ENCODE peak calls at places on chromosomes 1 and 21, in five cellular contexts. K, D, G, I and N are unnamed samples.

GRCh38 chr1:50368179-50369007 is 54.9 kb downstream of the DMRTA2 start:
- DNase-seq in I (peak; percentile 35), D (peak; percentile 80), G (peak; percentile 32), K (no peak), N (peak; percentile 86)

GRCh38 chr21:14594967-14595366 is 48.9 kb upstream of the SAMSN1 start:
- DNase-seq in K (no peak), D (no peak), G (no peak), I (no peak), N (no peak)

GRCh38 chr1:50983403-50983802 is 13.4 kb downstream of the CDKN2C start:
- DNase-seq in D (no peak), I (no peak), G (no peak), K (no peak), N (no peak)

GRCh38 chr1:227770812-227771211 is 35.6 kb downstream of the SNAP47 start:
- DNase-seq in I (no peak), K (no peak), D (no peak), G (no peak), N (no peak)

GRCh38 chr1:214331827-214332423 is 51.0 kb downstream of the SMYD2 start:
- DNase-seq in K (no peak), I (peak; percentile 30), D (peak; percentile 72), G (peak; percentile 77), N (peak; percentile 79)

GRCh38 chr1:233448290-233448689 is 120.8 kb downstream of the MAP3K21 start:
- DNase-seq in K (no peak), I (no peak), D (peak; percentile 67), G (no peak), N (no peak)

GRCh38 chr1:179824265-179824664 is 53.3 kb downstream of the TOR1AIP2 start:
- DNase-seq in I (no peak), D (no peak), K (peak; percentile 52), G (no peak), N (no peak)

GRCh38 chr1:59892836-59893811 is 33.4 kb downstream of the CYP2J2 start:
- DNase-seq in D (no peak), K (no peak), I (no peak), G (no peak), N (peak; percentile 14)

GRCh38 chr1:119516680-119517079 is 9.7 kb downstream of the HSD3B1 start:
- DNase-seq in D (no peak), G (peak; percentile 2), K (no peak), I (no peak), N (peak; percentile 75)

GRCh38 chr1:34982820-34983376 is 2.2 kb downstream of the TMEM35B start:
- DNase-seq in G (no peak), D (no peak), I (no peak), K (no peak), N (no peak)

GRCh38 chr1:29630756-29631155 is 394.4 kb downstream of the PTPRU start:
- DNase-seq in D (no peak), G (no peak), I (no peak), K (no peak), N (no peak)

GRCh38 chr1:112540395-112540794 is 31.6 kb downstream of the WNT2B start:
- DNase-seq in D (no peak), K (no peak), G (no peak), I (no peak), N (no peak)

GRCh38 chr1:247079141-247079874 is 697 bp upstream of the ZNF670 start:
- DNase-seq in G (no peak), D (no peak), I (no peak), K (no peak), N (peak; percentile 47)

GRCh38 chr1:201444792-201445191 is 23.3 kb upstream of the TNNI1 start:
- DNase-seq in K (no peak), G (no peak), I (no peak), D (no peak), N (no peak)

GRCh38 chr1:18336811-18337210 is 143.9 kb upstream of the KLHDC7A start:
- DNase-seq in G (no peak), D (no peak), K (no peak), I (no peak), N (no peak)

GRCh38 chr1:159248311-159248710 is 43.6 kb downstream of the ACKR1 start:
- DNase-seq in D (no peak), G (no peak), K (no peak), I (no peak), N (no peak)

GRCh38 chr1:233255145-233255544 is 40.4 kb downstream of the PCNX2 start:
- DNase-seq in I (no peak), G (no peak), D (no peak), K (no peak), N (no peak)

GRCh38 chr1:147626739-147627138 is 43.6 kb downstream of the ACP6 start:
- DNase-seq in D (no peak), G (no peak), I (no peak), K (no peak), N (no peak)

GRCh38 chr21:18985584-18985983 is 582.0 kb upstream of the TMPRSS15 start:
- DNase-seq in K (no peak), G (no peak), D (no peak), I (no peak), N (no peak)

GRCh38 chr1:89254658-89255287 is 17.9 kb downstream of the GBP5 start:
- DNase-seq in K (no peak), G (no peak), I (no peak), D (no peak), N (no peak)

GRCh38 chr1:44808063-44808937 is at the start of gene BTBD19:
- DNase-seq in K (peak; percentile 94), G (no peak), I (peak; percentile 64), D (peak; percentile 93), N (peak; percentile 87)

GRCh38 chr1:204448321-204448964 is 36.8 kb upstream of the PPP1R15B start:
- DNase-seq in I (peak; percentile 85), K (no peak), G (peak; percentile 28), D (no peak), N (no peak)

GRCh38 chr1:79497193-79497773 is 490.8 kb upstream of the ADGRL4 start:
- DNase-seq in I (no peak), K (no peak), D (peak; percentile 42), G (peak; percentile 8), N (peak; percentile 67)

GRCh38 chr1:167146903-167147539 is 53.1 kb downstream of the STYXL2 start:
- DNase-seq in D (no peak), K (no peak), G (no peak), I (no peak), N (no peak)

GRCh38 chr21:45324430-45325205 is 36.9 kb upstream of the POFUT2 start:
- DNase-seq in I (no peak), G (peak; percentile 40), D (peak; percentile 61), K (peak; percentile 67), N (no peak)

GRCh38 chr1:201696217-201696761 is 132.7 kb upstream of the IPO9 start:
- DNase-seq in D (peak; percentile 76), I (peak; percentile 55), G (no peak), K (peak; percentile 96), N (no peak)

GRCh38 chr1:111190931-111191451 is 9.5 kb downstream of the DENND2D start:
- DNase-seq in D (no peak), I (no peak), K (no peak), G (no peak), N (no peak)

GRCh38 chr1:68384872-68385390 is 64.8 kb downstream of the RPE65 start:
- DNase-seq in G (no peak), I (no peak), D (no peak), K (no peak), N (no peak)

GRCh38 chr1:226599636-226600238 is 51.2 kb downstream of the STUM start:
- DNase-seq in D (no peak), G (no peak), K (peak; percentile 17), I (no peak), N (no peak)

GRCh38 chr1:183989078-183989577 is 48.4 kb downstream of the COLGALT2 start:
- DNase-seq in G (no peak), I (no peak), D (no peak), K (no peak), N (no peak)

GRCh38 chr1:54724771-54725170 is 9.1 kb downstream of the TTC4 start:
- DNase-seq in D (no peak), K (no peak), I (no peak), G (no peak), N (no peak)

GRCh38 chr1:23796466-23797271 is 3.9 kb downstream of the GALE start:
- DNase-seq in K (peak; percentile 66), D (no peak), G (no peak), I (peak; percentile 64), N (peak; percentile 57)
- TF ChIP-seq CTCF in K (no peak), D (no peak), G (peak; percentile 15), I (peak; percentile 52), N (peak; percentile 61)

GRCh38 chr1:32650157-32650751 is at the start of gene ZBTB8OS:
- DNase-seq in G (peak; percentile 90), K (peak; percentile 97), D (peak; percentile 86), I (peak; percentile 94), N (peak; percentile 97)
- H3K4me1 ChIP-seq in G (peaks cover 23% of the 10 kb centered on the region), K (no peaks in the 10 kb centered on the region), D (peaks cover 13% of the 10 kb centered on the region), I (peaks cover 64% of the 10 kb centered on the region), N (peaks cover 24% of the 10 kb centered on the region)

DNA sequence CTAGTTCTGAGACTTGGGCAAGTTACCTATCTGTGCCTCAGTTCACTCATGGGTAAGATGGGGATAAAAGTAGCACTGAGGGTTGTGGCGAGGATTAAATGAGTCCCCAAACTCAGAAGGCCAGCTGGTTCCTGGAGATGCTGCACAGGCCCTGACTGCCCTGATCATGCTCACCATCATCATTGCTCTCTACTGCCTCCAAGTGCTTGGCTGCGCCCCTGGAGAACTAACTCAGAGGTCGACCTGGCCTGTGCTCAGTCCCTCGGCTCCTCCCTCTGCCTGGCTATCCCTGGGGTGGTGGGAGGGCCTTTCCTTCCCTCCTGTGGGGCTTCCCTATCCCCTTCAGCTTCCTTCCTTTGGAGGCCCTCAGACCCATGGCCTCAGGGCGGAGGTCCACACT is 5.6 kb downstream of the SLC5A9 start:
- DNase-seq in I (no peak), G (no peak), K (no peak), D (peak; percentile 19), N (peak; percentile 79)
- TF ChIP-seq CTCF in I (no peak), G (no peak), K (no peak), D (no peak), N (peak; percentile 51)

GRCh38 chr1:235920596-235921375 is 54.1 kb upstream of the LYST start:
- DNase-seq in D (peak; percentile 53), G (no peak), I (peak; percentile 35), K (no peak), N (no peak)

GRCh38 chr1:235918481-235918880 is 51.8 kb upstream of the LYST start:
- DNase-seq in I (no peak), K (no peak), G (no peak), D (no peak), N (no peak)

GRCh38 chr1:235918032-235918431 is 51.3 kb upstream of the LYST start:
- DNase-seq in D (peak; percentile 72), I (no peak), K (peak; percentile 66), G (no peak), N (no peak)

GRCh38 chr1:235919127-235919796 is 52.6 kb upstream of the LYST start:
- DNase-seq in D (no peak), K (no peak), G (no peak), I (no peak), N (no peak)

DNA sequence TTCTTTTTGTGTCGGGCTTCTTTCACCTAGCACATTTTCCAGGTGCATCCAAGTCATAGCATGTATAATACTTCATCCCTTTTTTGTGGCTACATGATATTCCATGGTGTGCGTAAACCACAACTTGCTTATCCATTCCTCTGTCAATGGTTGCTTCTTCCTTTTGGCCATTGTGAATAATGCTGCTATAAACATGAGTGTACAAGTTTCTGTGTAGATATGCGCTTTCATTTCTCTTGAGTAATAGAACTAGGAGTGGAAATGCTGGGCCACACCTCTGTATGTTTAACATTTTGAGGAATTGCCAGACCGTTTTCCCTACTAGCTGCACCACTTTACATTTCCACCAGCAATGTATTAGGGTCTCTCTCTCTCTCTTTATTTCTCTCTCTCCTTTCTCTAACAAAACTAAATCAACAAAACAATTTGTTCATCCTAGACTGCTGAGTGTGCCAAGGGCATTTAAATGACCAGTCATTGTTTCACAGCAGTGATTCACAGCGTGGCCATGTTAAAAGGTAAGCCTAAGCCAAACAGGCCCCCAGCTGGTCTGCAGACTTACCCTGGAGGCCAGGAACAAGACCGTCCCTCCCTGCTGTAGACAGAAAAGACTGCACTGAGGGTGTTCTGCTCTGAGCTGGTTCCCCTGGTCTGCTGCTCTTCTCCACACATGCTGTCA is 53.2 kb upstream of the LYST start:
- DNase-seq in I (no peak), D (no peak), G (no peak), K (no peak), N (no peak)
- H3K4me1 ChIP-seq in I (peaks cover 55% of the 10 kb centered on the region), D (peaks cover 49% of the 10 kb centered on the region), G (peaks cover 57% of the 10 kb centered on the region), K (no peaks in the 10 kb centered on the region), N (peaks cover 9% of the 10 kb centered on the region)